ENCODE peak calls at places on chromosomes 7 and 10, in eight cellular contexts. T is heart left ventricle, H is A673, Q is mammary epithelial cell, N is WERI-Rb-1, Y is upper lobe of right lung, D is esophagus muscularis mucosa, P is NB4. C is an unnamed sample.

GRCh38 chr7:23183279-23184012 is 1.6 kb downstream of the NUP42 start:
- DNase-seq in T (no peak), H (no peak), Q (no peak), N (no peak), Y (no peak), D (no peak), P (peak), C (no peak)

GRCh38 chr10:29908977-29909376 is 150.4 kb downstream of the JCAD start:
- DNase-seq in T (no peak), H (no peak), Q (peak), N (no peak), Y (no peak), D (no peak), P (no peak), C (peak)

GRCh38 chr7:11261470-11261869 is 287.8 kb downstream of the PHF14 start:
- DNase-seq in T (no peak), H (no peak), Q (peak), N (no peak), Y (no peak), D (no peak), P (no peak), C (peak)

GRCh38 chr10:127942811-127943210 is 35.9 kb downstream of the PTPRE start:
- DNase-seq in T (no peak), H (no peak), Q (no peak), N (no peak), Y (no peak), D (no peak), P (no peak), C (no peak)

GRCh38 chr10:110725809-110726641 is 81.9 kb downstream of the RBM20 start:
- DNase-seq in T (no peak), H (no peak), Q (peak), N (peak), Y (no peak), D (no peak), P (peak), C (peak)

GRCh38 chr10:126041804-126042231 is 145.5 kb downstream of the FANK1 start:
- DNase-seq in T (peak), H (peak), Q (peak), N (peak), Y (peak), D (peak), P (peak), C (peak)

GRCh38 chr10:65017523-65017922 is 1496.3 kb downstream of the REEP3 start:
- DNase-seq in T (no peak), H (no peak), Q (no peak), N (no peak), Y (no peak), D (no peak), P (peak), C (no peak)

GRCh38 chr10:43236176-43236850 is 30.6 kb downstream of the RASGEF1A start:
- DNase-seq in T (peak), H (no peak), Q (no peak), N (peak), Y (peak), D (no peak), P (no peak), C (no peak)

GRCh38 chr7:20651960-20652544 is 36.6 kb downstream of the ABCB5 start:
- DNase-seq in T (no peak), H (peak), Q (no peak), N (no peak), Y (no peak), D (no peak), P (peak), C (peak)

GRCh38 chr7:47574473-47575328 is 7.2 kb downstream of the TNS3 start:
- DNase-seq in T (no peak), H (no peak), Q (no peak), N (no peak), Y (no peak), D (no peak), P (peak), C (peak)

GRCh38 chr10:113746188-113746950 is 5.1 kb upstream of the PLEKHS1 start:
- DNase-seq in T (no peak), H (peak), Q (no peak), N (no peak), Y (no peak), D (no peak), P (no peak), C (no peak)

GRCh38 chr10:130986828-130987227 is 324.7 kb downstream of the TCERG1L start:
- DNase-seq in T (no peak), H (no peak), Q (no peak), N (no peak), Y (no peak), D (peak), P (no peak), C (no peak)

GRCh38 chr10:59906417-59907202 is at the start of gene CCDC6:
- DNase-seq in T (peak), H (peak), Q (peak), N (peak), Y (peak), D (peak), P (peak), C (peak)

GRCh38 chr10:118958984-118959916 is 70.3 kb upstream of the NANOS1 start:
- DNase-seq in T (peak), H (no peak), Q (peak), N (peak), Y (no peak), D (no peak), P (peak), C (peak)

GRCh38 chr7:132435016-132435990 is 141.0 kb downstream of the PLXNA4 start:
- DNase-seq in T (no peak), H (no peak), Q (no peak), N (no peak), Y (no peak), D (no peak), P (no peak), C (no peak)

GRCh38 chr10:70914316-70914864 is 26.0 kb upstream of the PCBD1 start:
- DNase-seq in T (no peak), H (no peak), Q (no peak), N (no peak), Y (no peak), D (no peak), P (no peak), C (no peak)

GRCh38 chr10:42951486-42952251 is 125.2 kb upstream of the RET start:
- DNase-seq in T (no peak), H (no peak), Q (no peak), N (no peak), Y (peak), D (peak), P (no peak), C (no peak)

GRCh38 chr10:71969929-71970328 is 5.7 kb downstream of the CHST3 start:
- DNase-seq in T (no peak), H (no peak), Q (no peak), N (no peak), Y (no peak), D (no peak), P (no peak), C (no peak)

GRCh38 chr10:11154809-11155208 is 137.1 kb downstream of the CELF2 start:
- DNase-seq in T (no peak), H (no peak), Q (no peak), N (no peak), Y (no peak), D (no peak), P (no peak), C (peak)

GRCh38 chr10:104218751-104219150 is 13.4 kb downstream of the CFAP43 start:
- DNase-seq in T (no peak), H (no peak), Q (no peak), N (no peak), Y (no peak), D (no peak), P (peak), C (no peak)

GRCh38 chr7:24660541-24660940 is 87.3 kb downstream of the PALS2 start:
- DNase-seq in T (no peak), H (peak), Q (no peak), N (no peak), Y (no peak), D (no peak), P (no peak), C (no peak)

GRCh38 chr7:53218730-53219504 is 183.5 kb downstream of the POM121L12 start:
- DNase-seq in T (peak), H (no peak), Q (no peak), N (no peak), Y (no peak), D (no peak), P (no peak), C (no peak)
- H3K4me3 ChIP-seq in T (peak), H (no peak), Q (no peak), N (no peak), Y (peak), D (peak), P (no peak), C (no peak)

DNA sequence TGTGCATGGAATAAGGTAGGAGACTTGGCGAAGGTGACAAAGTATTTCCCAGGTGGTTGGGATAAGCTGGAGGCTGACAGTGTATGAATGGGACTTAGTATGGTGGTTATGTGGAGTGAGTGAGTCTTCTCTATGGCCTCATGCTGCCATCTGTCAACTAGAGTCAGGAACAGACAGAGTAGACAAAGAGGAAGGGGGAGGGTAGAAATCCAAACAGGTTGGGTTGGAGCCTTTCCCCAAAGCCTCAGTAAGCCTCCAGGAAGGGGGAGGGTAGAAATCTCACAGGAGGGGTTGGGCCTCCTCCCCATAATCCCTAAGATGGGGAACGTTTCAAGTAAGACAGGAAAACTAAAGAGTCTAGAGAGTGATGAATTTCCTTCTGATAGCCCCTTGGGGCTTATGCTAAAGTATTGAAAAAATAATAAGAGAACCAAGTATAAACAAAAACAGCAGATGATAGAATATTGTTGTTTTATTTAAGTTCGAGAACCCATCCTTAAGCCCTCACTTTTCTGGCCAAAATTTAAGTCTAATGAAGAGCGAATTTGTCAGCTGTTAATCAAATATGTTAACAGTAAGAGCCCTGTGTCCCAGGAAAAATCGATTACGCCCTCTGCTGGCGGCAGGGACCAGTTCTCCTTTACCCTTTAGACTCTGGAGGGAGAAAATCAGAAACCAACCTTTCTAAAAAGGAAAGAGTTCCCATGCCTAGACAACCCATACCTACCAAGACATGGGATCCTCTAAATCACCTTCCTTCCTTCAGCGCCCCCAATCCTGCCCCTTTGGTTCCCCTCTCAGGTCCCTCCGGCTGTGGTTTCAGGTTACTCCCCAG is 1.8 kb upstream of the AKR1B15 start:
- DNase-seq in T (peak), H (peak), Q (peak), N (peak), Y (peak), D (no peak), P (peak), C (peak)
- TF ChIP-seq CTCF in T (peak), H (peak), Q (peak), N (peak), Y (peak), D (peak), P (peak), C (peak)

GRCh38 chr7:137874390-137874789 is 27.6 kb upstream of the DGKI start:
- DNase-seq in T (no peak), H (no peak), Q (no peak), N (no peak), Y (no peak), D (no peak), P (no peak), C (no peak)

GRCh38 chr7:137875746-137876145 is 29.0 kb upstream of the DGKI start:
- DNase-seq in T (no peak), H (no peak), Q (no peak), N (no peak), Y (no peak), D (no peak), P (no peak), C (no peak)

GRCh38 chr7:137873524-137873923 is 26.8 kb upstream of the DGKI start:
- DNase-seq in T (no peak), H (no peak), Q (no peak), N (no peak), Y (no peak), D (no peak), P (no peak), C (no peak)

GRCh38 chr7:137871173-137871915 is 24.6 kb upstream of the DGKI start:
- DNase-seq in T (no peak), H (no peak), Q (no peak), N (no peak), Y (no peak), D (no peak), P (no peak), C (no peak)

GRCh38 chr7:137873979-137874378 is 27.2 kb upstream of the DGKI start:
- DNase-seq in T (no peak), H (no peak), Q (no peak), N (no peak), Y (no peak), D (no peak), P (no peak), C (no peak)
- H3K4me3 ChIP-seq in T (no peak), H (no peak), Q (no peak), N (no peak), Y (no peak), D (no peak), P (no peak), C (no peak)

GRCh38 chr10:116733566-116733965 is 8.8 kb downstream of the HSPA12A start:
- DNase-seq in T (no peak), H (no peak), Q (no peak), N (no peak), Y (no peak), D (no peak), P (no peak), C (no peak)

GRCh38 chr10:116740971-116741370 is 1.4 kb downstream of the HSPA12A start:
- DNase-seq in T (no peak), H (no peak), Q (no peak), N (no peak), Y (no peak), D (no peak), P (no peak), C (no peak)

GRCh38 chr10:116741391-116742351 is 695 bp downstream of the HSPA12A start:
- DNase-seq in T (peak), H (no peak), Q (no peak), N (peak), Y (no peak), D (no peak), P (no peak), C (no peak)

GRCh38 chr10:116738359-116738738 is 4.0 kb downstream of the HSPA12A start:
- DNase-seq in T (no peak), H (no peak), Q (no peak), N (no peak), Y (no peak), D (no peak), P (no peak), C (no peak)

GRCh38 chr10:116737582-116738358 is 4.6 kb downstream of the HSPA12A start:
- DNase-seq in T (no peak), H (no peak), Q (no peak), N (peak), Y (no peak), D (no peak), P (no peak), C (no peak)
- TF ChIP-seq CTCF in T (no peak), H (peak), Q (no peak), N (peak), Y (peak), D (no peak), P (no peak), C (peak)

C was measured in epithelial cell of esophagus.